ENCODE peak calls at places on chromosomes 2 and 18, in ten cellular contexts. One of them, this sample, is unnamed. For H3K4me1, the result is how much of the 10 kb centered on the place peaks cover.

GRCh38 chr2:127674241-127675209 is 805 bp downstream of the LIMS2 start:
- DNase-seq in naive thymus-derived CD4-positive, alpha-beta T cell: no peak
- DNase-seq in neuronal stem cell: no peak
- DNase-seq in colonic mucosa: no peak
- DNase-seq in lower lobe of right lung: no peak
- DNase-seq in thoracic aorta: no peak
- DNase-seq in A549: no peak
- DNase-seq in endothelial cell of umbilical vein: no peak
- DNase-seq in upper lobe of left lung: peak
- DNase-seq in ovary: no peak
- DNase-seq in this sample: peak

GRCh38 chr2:34481542-34481941 is 882.4 kb upstream of the FAM98A start:
- DNase-seq in naive thymus-derived CD4-positive, alpha-beta T cell: no peak
- DNase-seq in neuronal stem cell: no peak
- DNase-seq in colonic mucosa: no peak
- DNase-seq in lower lobe of right lung: no peak
- DNase-seq in thoracic aorta: no peak
- DNase-seq in A549: no peak
- DNase-seq in endothelial cell of umbilical vein: no peak
- DNase-seq in upper lobe of left lung: no peak
- DNase-seq in ovary: no peak
- DNase-seq in this sample: no peak

GRCh38 chr18:32175265-32175664 is 14.6 kb upstream of the MEP1B start:
- DNase-seq in naive thymus-derived CD4-positive, alpha-beta T cell: no peak
- DNase-seq in neuronal stem cell: no peak
- DNase-seq in colonic mucosa: no peak
- DNase-seq in lower lobe of right lung: no peak
- DNase-seq in thoracic aorta: no peak
- DNase-seq in A549: no peak
- DNase-seq in endothelial cell of umbilical vein: no peak
- DNase-seq in upper lobe of left lung: no peak
- DNase-seq in ovary: no peak
- DNase-seq in this sample: peak

GRCh38 chr2:25103287-25103871 is 61.5 kb downstream of the EFR3B start:
- DNase-seq in naive thymus-derived CD4-positive, alpha-beta T cell: no peak
- DNase-seq in neuronal stem cell: no peak
- DNase-seq in colonic mucosa: no peak
- DNase-seq in lower lobe of right lung: no peak
- DNase-seq in thoracic aorta: no peak
- DNase-seq in A549: peak
- DNase-seq in endothelial cell of umbilical vein: no peak
- DNase-seq in upper lobe of left lung: no peak
- DNase-seq in ovary: no peak
- DNase-seq in this sample: no peak

GRCh38 chr2:239476029-239476756 is 75.4 kb upstream of the HDAC4 start:
- DNase-seq in naive thymus-derived CD4-positive, alpha-beta T cell: no peak
- DNase-seq in neuronal stem cell: no peak
- DNase-seq in colonic mucosa: no peak
- DNase-seq in lower lobe of right lung: no peak
- DNase-seq in thoracic aorta: no peak
- DNase-seq in A549: no peak
- DNase-seq in endothelial cell of umbilical vein: no peak
- DNase-seq in upper lobe of left lung: no peak
- DNase-seq in ovary: no peak
- DNase-seq in this sample: no peak

GRCh38 chr18:36735130-36735529 is 93.7 kb downstream of the TPGS2 start:
- DNase-seq in naive thymus-derived CD4-positive, alpha-beta T cell: no peak
- DNase-seq in neuronal stem cell: no peak
- DNase-seq in colonic mucosa: no peak
- DNase-seq in lower lobe of right lung: no peak
- DNase-seq in thoracic aorta: no peak
- DNase-seq in A549: no peak
- DNase-seq in endothelial cell of umbilical vein: no peak
- DNase-seq in upper lobe of left lung: no peak
- DNase-seq in ovary: no peak
- DNase-seq in this sample: no peak

GRCh38 chr2:169265581-169265980 is 96.8 kb downstream of the LRP2 start:
- DNase-seq in naive thymus-derived CD4-positive, alpha-beta T cell: no peak
- DNase-seq in neuronal stem cell: no peak
- DNase-seq in colonic mucosa: no peak
- DNase-seq in lower lobe of right lung: no peak
- DNase-seq in thoracic aorta: no peak
- DNase-seq in A549: no peak
- DNase-seq in endothelial cell of umbilical vein: no peak
- DNase-seq in upper lobe of left lung: no peak
- DNase-seq in ovary: no peak
- DNase-seq in this sample: no peak

GRCh38 chr18:78799382-78800089 is 180.1 kb upstream of the SALL3 start:
- DNase-seq in naive thymus-derived CD4-positive, alpha-beta T cell: no peak
- DNase-seq in neuronal stem cell: no peak
- DNase-seq in colonic mucosa: no peak
- DNase-seq in lower lobe of right lung: no peak
- DNase-seq in thoracic aorta: no peak
- DNase-seq in A549: no peak
- DNase-seq in endothelial cell of umbilical vein: no peak
- DNase-seq in upper lobe of left lung: no peak
- DNase-seq in ovary: no peak
- DNase-seq in this sample: no peak

GRCh38 chr2:191212119-191212518 is 33.1 kb upstream of the MYO1B start:
- DNase-seq in naive thymus-derived CD4-positive, alpha-beta T cell: no peak
- DNase-seq in neuronal stem cell: no peak
- DNase-seq in colonic mucosa: no peak
- DNase-seq in lower lobe of right lung: no peak
- DNase-seq in thoracic aorta: no peak
- DNase-seq in A549: no peak
- DNase-seq in endothelial cell of umbilical vein: no peak
- DNase-seq in upper lobe of left lung: no peak
- DNase-seq in ovary: no peak
- DNase-seq in this sample: no peak

GRCh38 chr2:217954971-217955740 is 47.6 kb downstream of the TNS1 start:
- DNase-seq in naive thymus-derived CD4-positive, alpha-beta T cell: no peak
- DNase-seq in neuronal stem cell: no peak
- DNase-seq in colonic mucosa: no peak
- DNase-seq in lower lobe of right lung: peak
- DNase-seq in thoracic aorta: no peak
- DNase-seq in A549: no peak
- DNase-seq in endothelial cell of umbilical vein: no peak
- DNase-seq in upper lobe of left lung: no peak
- DNase-seq in ovary: peak
- DNase-seq in this sample: no peak

GRCh38 chr2:96508521-96509113 is 3.5 kb upstream of the NEURL3 start:
- DNase-seq in naive thymus-derived CD4-positive, alpha-beta T cell: no peak
- DNase-seq in neuronal stem cell: no peak
- DNase-seq in colonic mucosa: no peak
- DNase-seq in lower lobe of right lung: no peak
- DNase-seq in thoracic aorta: no peak
- DNase-seq in A549: no peak
- DNase-seq in endothelial cell of umbilical vein: no peak
- DNase-seq in upper lobe of left lung: no peak
- DNase-seq in ovary: no peak
- DNase-seq in this sample: no peak

GRCh38 chr18:76977108-76977621 is 154.8 kb downstream of the ZNF236 start:
- DNase-seq in naive thymus-derived CD4-positive, alpha-beta T cell: no peak
- DNase-seq in neuronal stem cell: no peak
- DNase-seq in colonic mucosa: peak
- DNase-seq in lower lobe of right lung: no peak
- DNase-seq in thoracic aorta: no peak
- DNase-seq in A549: no peak
- DNase-seq in endothelial cell of umbilical vein: no peak
- DNase-seq in upper lobe of left lung: peak
- DNase-seq in ovary: no peak
- DNase-seq in this sample: no peak

GRCh38 chr2:230018153-230018552 is 50.6 kb downstream of the SLC16A14 start:
- DNase-seq in naive thymus-derived CD4-positive, alpha-beta T cell: no peak
- DNase-seq in neuronal stem cell: no peak
- DNase-seq in colonic mucosa: no peak
- DNase-seq in lower lobe of right lung: no peak
- DNase-seq in thoracic aorta: no peak
- DNase-seq in A549: peak
- DNase-seq in endothelial cell of umbilical vein: no peak
- DNase-seq in upper lobe of left lung: no peak
- DNase-seq in ovary: no peak
- DNase-seq in this sample: no peak

GRCh38 chr18:27583466-27583865 is 398.4 kb upstream of the CHST9 start:
- DNase-seq in naive thymus-derived CD4-positive, alpha-beta T cell: no peak
- DNase-seq in neuronal stem cell: no peak
- DNase-seq in colonic mucosa: no peak
- DNase-seq in lower lobe of right lung: no peak
- DNase-seq in thoracic aorta: no peak
- DNase-seq in A549: no peak
- DNase-seq in endothelial cell of umbilical vein: no peak
- DNase-seq in upper lobe of left lung: no peak
- DNase-seq in ovary: no peak
- DNase-seq in this sample: no peak

GRCh38 chr2:205751621-205752031 is 69.3 kb downstream of the NRP2 start:
- DNase-seq in naive thymus-derived CD4-positive, alpha-beta T cell: no peak
- DNase-seq in neuronal stem cell: no peak
- DNase-seq in colonic mucosa: no peak
- DNase-seq in lower lobe of right lung: no peak
- DNase-seq in thoracic aorta: no peak
- DNase-seq in A549: peak
- DNase-seq in endothelial cell of umbilical vein: no peak
- DNase-seq in upper lobe of left lung: no peak
- DNase-seq in ovary: no peak
- DNase-seq in this sample: no peak
- H3K27ac ChIP-seq in naive thymus-derived CD4-positive, alpha-beta T cell: no peak
- H3K27ac ChIP-seq in neuronal stem cell: no peak
- H3K27ac ChIP-seq in colonic mucosa: no peak
- H3K27ac ChIP-seq in lower lobe of right lung: no peak
- H3K27ac ChIP-seq in thoracic aorta: peak
- H3K27ac ChIP-seq in A549: peak
- H3K27ac ChIP-seq in endothelial cell of umbilical vein: no peak
- H3K27ac ChIP-seq in upper lobe of left lung: no peak
- H3K27ac ChIP-seq in ovary: no peak
- H3K27ac ChIP-seq in this sample: no peak

GRCh38 chr2:112644933-112645395 is 775 bp upstream of the SLC20A1 start:
- DNase-seq in naive thymus-derived CD4-positive, alpha-beta T cell: no peak
- DNase-seq in neuronal stem cell: peak
- DNase-seq in colonic mucosa: no peak
- DNase-seq in lower lobe of right lung: no peak
- DNase-seq in thoracic aorta: no peak
- DNase-seq in A549: no peak
- DNase-seq in endothelial cell of umbilical vein: peak
- DNase-seq in upper lobe of left lung: no peak
- DNase-seq in ovary: no peak
- DNase-seq in this sample: no peak

GRCh38 chr2:112645396-112646101 is at the start of gene SLC20A1:
- DNase-seq in naive thymus-derived CD4-positive, alpha-beta T cell: peak
- DNase-seq in neuronal stem cell: peak
- DNase-seq in colonic mucosa: peak
- DNase-seq in lower lobe of right lung: peak
- DNase-seq in thoracic aorta: peak
- DNase-seq in A549: peak
- DNase-seq in endothelial cell of umbilical vein: peak
- DNase-seq in upper lobe of left lung: peak
- DNase-seq in ovary: peak
- DNase-seq in this sample: peak

GRCh38 chr2:112646102-112646719 is 472 bp downstream of the SLC20A1 start:
- DNase-seq in naive thymus-derived CD4-positive, alpha-beta T cell: no peak
- DNase-seq in neuronal stem cell: no peak
- DNase-seq in colonic mucosa: peak
- DNase-seq in lower lobe of right lung: no peak
- DNase-seq in thoracic aorta: no peak
- DNase-seq in A549: no peak
- DNase-seq in endothelial cell of umbilical vein: peak
- DNase-seq in upper lobe of left lung: no peak
- DNase-seq in ovary: no peak
- DNase-seq in this sample: no peak

GRCh38 chr2:112646791-112647720 is 1.3 kb downstream of the SLC20A1 start:
- DNase-seq in naive thymus-derived CD4-positive, alpha-beta T cell: no peak
- DNase-seq in neuronal stem cell: no peak
- DNase-seq in colonic mucosa: no peak
- DNase-seq in lower lobe of right lung: no peak
- DNase-seq in thoracic aorta: no peak
- DNase-seq in A549: peak
- DNase-seq in endothelial cell of umbilical vein: peak
- DNase-seq in upper lobe of left lung: no peak
- DNase-seq in ovary: no peak
- DNase-seq in this sample: no peak

DNA sequence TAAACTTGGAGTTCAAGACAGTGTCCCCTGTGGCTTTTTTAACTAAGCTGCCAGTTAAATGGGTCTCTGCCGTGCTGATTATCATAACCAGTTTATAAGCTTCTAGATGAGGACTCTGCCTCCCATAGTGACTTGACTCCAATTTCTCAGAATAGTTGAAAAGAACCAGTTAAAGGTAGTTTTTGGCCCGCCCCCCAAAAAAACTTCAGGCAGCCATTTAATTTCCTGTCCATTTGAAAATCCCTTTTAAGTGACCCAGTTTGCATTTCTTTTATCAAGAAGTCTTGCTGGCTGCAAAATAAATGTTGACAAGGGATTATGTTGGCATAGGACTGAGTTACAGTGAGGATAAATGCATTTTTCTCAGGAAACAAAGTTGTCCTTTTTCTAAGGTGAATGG is 2.3 kb downstream of the SLC20A1 start:
- DNase-seq in naive thymus-derived CD4-positive, alpha-beta T cell: no peak
- DNase-seq in neuronal stem cell: no peak
- DNase-seq in colonic mucosa: no peak
- DNase-seq in lower lobe of right lung: no peak
- DNase-seq in thoracic aorta: no peak
- DNase-seq in A549: no peak
- DNase-seq in endothelial cell of umbilical vein: peak
- DNase-seq in upper lobe of left lung: no peak
- DNase-seq in ovary: no peak
- DNase-seq in this sample: no peak
- H3K4me1 ChIP-seq in naive thymus-derived CD4-positive, alpha-beta T cell: under half
- H3K4me1 ChIP-seq in neuronal stem cell: under half
- H3K4me1 ChIP-seq in colonic mucosa: under half
- H3K4me1 ChIP-seq in lower lobe of right lung: under half
- H3K4me1 ChIP-seq in thoracic aorta: under half
- H3K4me1 ChIP-seq in A549: under half
- H3K4me1 ChIP-seq in endothelial cell of umbilical vein: half or more
- H3K4me1 ChIP-seq in upper lobe of left lung: under half
- H3K4me1 ChIP-seq in ovary: under half
- H3K4me1 ChIP-seq in this sample: half or more

GRCh38 chr2:231634412-231634811 is 41.7 kb downstream of the TEX44 start:
- DNase-seq in naive thymus-derived CD4-positive, alpha-beta T cell: no peak
- DNase-seq in neuronal stem cell: no peak
- DNase-seq in colonic mucosa: no peak
- DNase-seq in lower lobe of right lung: no peak
- DNase-seq in thoracic aorta: no peak
- DNase-seq in A549: no peak
- DNase-seq in endothelial cell of umbilical vein: no peak
- DNase-seq in upper lobe of left lung: no peak
- DNase-seq in ovary: no peak
- DNase-seq in this sample: no peak
- H3K27ac ChIP-seq in naive thymus-derived CD4-positive, alpha-beta T cell: no peak
- H3K27ac ChIP-seq in neuronal stem cell: no peak
- H3K27ac ChIP-seq in colonic mucosa: no peak
- H3K27ac ChIP-seq in lower lobe of right lung: no peak
- H3K27ac ChIP-seq in thoracic aorta: peak
- H3K27ac ChIP-seq in A549: no peak
- H3K27ac ChIP-seq in endothelial cell of umbilical vein: no peak
- H3K27ac ChIP-seq in upper lobe of left lung: no peak
- H3K27ac ChIP-seq in ovary: no peak
- H3K27ac ChIP-seq in this sample: no peak

DNA sequence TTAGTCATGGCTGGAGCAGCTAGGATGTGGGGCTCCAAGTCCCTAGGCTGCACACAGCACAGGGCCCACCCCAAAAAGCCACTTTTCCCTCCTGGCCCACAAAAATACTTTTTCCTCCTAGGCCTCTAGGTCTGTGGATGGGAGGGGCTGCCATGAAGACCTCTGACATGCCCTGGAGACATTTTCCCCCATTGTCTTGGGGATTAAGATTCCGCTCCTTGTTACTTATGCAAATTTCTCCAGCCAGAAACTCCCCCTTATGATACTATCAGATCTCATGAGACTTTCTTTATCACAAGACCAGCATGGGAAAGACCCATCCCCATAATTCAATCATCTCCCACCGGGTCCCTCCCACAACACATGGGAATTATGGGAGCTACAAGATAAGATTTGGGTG is 125.9 kb downstream of the ESCO1 start:
- DNase-seq in naive thymus-derived CD4-positive, alpha-beta T cell: no peak
- DNase-seq in neuronal stem cell: no peak
- DNase-seq in colonic mucosa: no peak
- DNase-seq in lower lobe of right lung: no peak
- DNase-seq in thoracic aorta: no peak
- DNase-seq in A549: no peak
- DNase-seq in endothelial cell of umbilical vein: no peak
- DNase-seq in upper lobe of left lung: no peak
- DNase-seq in ovary: no peak
- DNase-seq in this sample: no peak
- H3K4me1 ChIP-seq in naive thymus-derived CD4-positive, alpha-beta T cell: under half
- H3K4me1 ChIP-seq in neuronal stem cell: under half
- H3K4me1 ChIP-seq in colonic mucosa: under half
- H3K4me1 ChIP-seq in lower lobe of right lung: under half
- H3K4me1 ChIP-seq in thoracic aorta: under half
- H3K4me1 ChIP-seq in A549: under half
- H3K4me1 ChIP-seq in endothelial cell of umbilical vein: under half
- H3K4me1 ChIP-seq in upper lobe of left lung: under half
- H3K4me1 ChIP-seq in ovary: under half
- H3K4me1 ChIP-seq in this sample: under half